ENCODE peak calls at places on chromosomes 5 and 9, in eight cellular contexts. I, F, X, Z, R, T, E and P are unnamed samples.

GRCh38 chr9:95981741-95982390 is 106.4 kb downstream of the ERCC6L2 start:
- DNase-seq in I (no peak), F (no peak), X (no peak), Z (no peak), R (no peak), T (peak), E (no peak), P (no peak)

GRCh38 chr9:130260816-130261765 is 4.5 kb upstream of the HMCN2 start:
- DNase-seq in I (no peak), F (no peak), X (no peak), Z (no peak), R (no peak), T (no peak), E (no peak), P (no peak)

GRCh38 chr5:147403659-147404640 is 105.9 kb downstream of the DPYSL3 start:
- DNase-seq in I (peak), F (no peak), X (peak), Z (peak), R (peak), T (no peak), E (peak), P (peak)

GRCh38 chr5:135320718-135321484 is 78.1 kb downstream of the MACROH2A1 start:
- DNase-seq in I (no peak), F (no peak), X (no peak), Z (no peak), R (no peak), T (no peak), E (no peak), P (no peak)

GRCh38 chr5:140176028-140176382 is 1.0 kb downstream of the CYSTM1 start:
- DNase-seq in I (no peak), F (no peak), X (no peak), Z (no peak), R (no peak), T (no peak), E (no peak), P (no peak)

GRCh38 chr5:146565764-146566163 is 49.8 kb upstream of the GPR151 start:
- DNase-seq in I (peak), F (peak), X (no peak), Z (peak), R (peak), T (peak), E (no peak), P (peak)

GRCh38 chr5:155522540-155522939 is 509.0 kb downstream of the KIF4B start:
- DNase-seq in I (no peak), F (peak), X (no peak), Z (no peak), R (no peak), T (no peak), E (no peak), P (no peak)

GRCh38 chr5:119268387-119269060 is 87.3 kb upstream of the TNFAIP8 start:
- DNase-seq in I (peak), F (peak), X (peak), Z (peak), R (peak), T (peak), E (peak), P (peak)

GRCh38 chr9:76114144-76114543 is 223.7 kb downstream of the PCSK5 start:
- DNase-seq in I (no peak), F (no peak), X (no peak), Z (no peak), R (peak), T (no peak), E (no peak), P (peak)

GRCh38 chr5:134552301-134552700 is 26.8 kb downstream of the JADE2 start:
- DNase-seq in I (no peak), F (no peak), X (peak), Z (peak), R (peak), T (no peak), E (peak), P (peak)

GRCh38 chr9:137373611-137373980 is 49.4 kb downstream of the EXD3 start:
- DNase-seq in I (no peak), F (no peak), X (no peak), Z (no peak), R (no peak), T (no peak), E (peak), P (no peak)

GRCh38 chr5:66246621-66247020 is 102.5 kb downstream of the SREK1 start:
- DNase-seq in I (no peak), F (no peak), X (peak), Z (no peak), R (peak), T (no peak), E (no peak), P (peak)

GRCh38 chr9:88776717-88777497 is 214.4 kb upstream of the S1PR3 start:
- DNase-seq in I (no peak), F (no peak), X (peak), Z (peak), R (peak), T (no peak), E (no peak), P (peak)

GRCh38 chr5:159341914-159342313 is 11.6 kb upstream of the IL12B start:
- DNase-seq in I (no peak), F (peak), X (peak), Z (peak), R (peak), T (no peak), E (peak), P (peak)

GRCh38 chr9:127734747-127735529 is at the start of gene TOR2A:
- DNase-seq in I (peak), F (peak), X (peak), Z (peak), R (peak), T (peak), E (peak), P (peak)

GRCh38 chr5:155983954-155984353 is 343.0 kb upstream of the SGCD start:
- DNase-seq in I (no peak), F (no peak), X (no peak), Z (peak), R (no peak), T (no peak), E (no peak), P (no peak)

GRCh38 chr5:1003296-1003937 is 5.2 kb upstream of the NKD2 start:
- DNase-seq in I (no peak), F (no peak), X (no peak), Z (peak), R (peak), T (peak), E (no peak), P (no peak)

GRCh38 chr9:137827908-137828526 is 49.6 kb upstream of the CACNA1B start:
- DNase-seq in I (no peak), F (no peak), X (no peak), Z (no peak), R (no peak), T (no peak), E (no peak), P (no peak)

GRCh38 chr5:40572947-40573346 is 106.8 kb upstream of the PTGER4 start:
- DNase-seq in I (no peak), F (no peak), X (peak), Z (no peak), R (peak), T (no peak), E (peak), P (peak)

GRCh38 chr9:122468735-122469134 is 9.0 kb downstream of the OR1J1 start:
- DNase-seq in I (no peak), F (no peak), X (peak), Z (no peak), R (peak), T (no peak), E (no peak), P (no peak)

GRCh38 chr9:137129089-137129455 is 9.9 kb upstream of the GRIN1 start:
- DNase-seq in I (no peak), F (no peak), X (no peak), Z (peak), R (peak), T (no peak), E (no peak), P (no peak)

GRCh38 chr9:34405719-34406118 is 29.0 kb upstream of the MYORG start:
- DNase-seq in I (no peak), F (no peak), X (no peak), Z (no peak), R (peak), T (no peak), E (no peak), P (peak)

GRCh38 chr9:100354121-100354800 is 1.5 kb upstream of the TEX10 start:
- DNase-seq in I (no peak), F (no peak), X (no peak), Z (no peak), R (no peak), T (no peak), E (no peak), P (no peak)

GRCh38 chr5:142507528-142507927 is 178.4 kb downstream of the FGF1 start:
- DNase-seq in I (no peak), F (no peak), X (no peak), Z (peak), R (no peak), T (no peak), E (no peak), P (no peak)

GRCh38 chr5:167759411-167759821 is 532.0 kb upstream of the WWC1 start:
- DNase-seq in I (no peak), F (no peak), X (no peak), Z (peak), R (peak), T (no peak), E (no peak), P (peak)

GRCh38 chr9:109507421-109507838 is 9.3 kb upstream of the PTPN3 start:
- DNase-seq in I (no peak), F (no peak), X (peak), Z (peak), R (peak), T (no peak), E (no peak), P (peak)

GRCh38 chr5:94288937-94289336 is 329.5 kb downstream of the KIAA0825 start:
- DNase-seq in I (no peak), F (no peak), X (peak), Z (no peak), R (peak), T (no peak), E (no peak), P (peak)

GRCh38 chr5:27450607-27451006 is 412.2 kb upstream of the CDH9 start:
- DNase-seq in I (no peak), F (peak), X (no peak), Z (peak), R (peak), T (no peak), E (no peak), P (peak)